ENCODE peak calls at places on chromosomes 7 and 10, in ten cellular contexts. One of them, this sample, is unnamed.

GRCh38 chr10:132374612-132375011 is 22.4 kb upstream of the PWWP2B start:
- DNase-seq in activated T-helper 1 cell treated with anti-CD3 and anti-CD28 coated beads, Interleukin-12 subunit alpha, Interleukin-12 subunit beta, Interleukin-2, Interleukin-4 antibody, amounts not matched to agents 30 ng/mL and 10 ng/mL and 1 ng/mL, durations not matched to agents 14 hours and 24 hours and 36 hours: no peak
- DNase-seq in DND-41: no peak
- DNase-seq in foreskin fibroblast: no peak
- DNase-seq in psoas muscle: peak; percentile 2
- DNase-seq in stimulated activated CD8-positive, alpha-beta memory T cell treated with anti-CD3 and anti-CD28 coated beads, Interleukin-12 subunit alpha, Interleukin-12 subunit beta, amount 100 ng/mL, for 4 hours: no peak
- DNase-seq in posterior vena cava: no peak
- DNase-seq in AG10803: no peak
- DNase-seq in neural crest cell: no peak
- DNase-seq in cardiac muscle cell: no peak
- DNase-seq in this sample: peak; percentile 8

GRCh38 chr7:82593780-82594179 is 150.2 kb upstream of the CACNA2D1 start:
- DNase-seq in cardiac muscle cell: no peak
- DNase-seq in psoas muscle: no peak
- DNase-seq in activated T-helper 1 cell treated with anti-CD3 and anti-CD28 coated beads, Interleukin-12 subunit alpha, Interleukin-12 subunit beta, Interleukin-2, Interleukin-4 antibody, amounts not matched to agents 30 ng/mL and 10 ng/mL and 1 ng/mL, durations not matched to agents 14 hours and 24 hours and 36 hours: no peak
- DNase-seq in neural crest cell: no peak
- DNase-seq in posterior vena cava: no peak
- DNase-seq in AG10803: no peak
- DNase-seq in stimulated activated CD8-positive, alpha-beta memory T cell treated with anti-CD3 and anti-CD28 coated beads, Interleukin-12 subunit alpha, Interleukin-12 subunit beta, amount 100 ng/mL, for 4 hours: no peak
- DNase-seq in DND-41: no peak
- DNase-seq in foreskin fibroblast: no peak
- DNase-seq in this sample: no peak

GRCh38 chr10:34723746-34724145 is 91.3 kb downstream of the PARD3 start:
- DNase-seq in DND-41: peak; percentile 40
- DNase-seq in psoas muscle: no peak
- DNase-seq in stimulated activated CD8-positive, alpha-beta memory T cell treated with anti-CD3 and anti-CD28 coated beads, Interleukin-12 subunit alpha, Interleukin-12 subunit beta, amount 100 ng/mL, for 4 hours: no peak
- DNase-seq in cardiac muscle cell: peak; percentile 67
- DNase-seq in neural crest cell: no peak
- DNase-seq in AG10803: peak; percentile 77
- DNase-seq in posterior vena cava: no peak
- DNase-seq in activated T-helper 1 cell treated with anti-CD3 and anti-CD28 coated beads, Interleukin-12 subunit alpha, Interleukin-12 subunit beta, Interleukin-2, Interleukin-4 antibody, amounts not matched to agents 30 ng/mL and 10 ng/mL and 1 ng/mL, durations not matched to agents 14 hours and 24 hours and 36 hours: no peak
- DNase-seq in foreskin fibroblast: peak; percentile 81
- DNase-seq in this sample: peak; percentile 36

GRCh38 chr7:42495251-42495650 is 258.2 kb upstream of the GLI3 start:
- DNase-seq in activated T-helper 1 cell treated with anti-CD3 and anti-CD28 coated beads, Interleukin-12 subunit alpha, Interleukin-12 subunit beta, Interleukin-2, Interleukin-4 antibody, amounts not matched to agents 30 ng/mL and 10 ng/mL and 1 ng/mL, durations not matched to agents 14 hours and 24 hours and 36 hours: no peak
- DNase-seq in stimulated activated CD8-positive, alpha-beta memory T cell treated with anti-CD3 and anti-CD28 coated beads, Interleukin-12 subunit alpha, Interleukin-12 subunit beta, amount 100 ng/mL, for 4 hours: no peak
- DNase-seq in DND-41: no peak
- DNase-seq in AG10803: peak; percentile 37
- DNase-seq in psoas muscle: no peak
- DNase-seq in neural crest cell: no peak
- DNase-seq in foreskin fibroblast: no peak
- DNase-seq in cardiac muscle cell: no peak
- DNase-seq in posterior vena cava: no peak
- DNase-seq in this sample: no peak

GRCh38 chr7:80918406-80918805 is 445 bp downstream of the SEMA3C start:
- DNase-seq in foreskin fibroblast: peak; percentile 49
- DNase-seq in posterior vena cava: no peak
- DNase-seq in stimulated activated CD8-positive, alpha-beta memory T cell treated with anti-CD3 and anti-CD28 coated beads, Interleukin-12 subunit alpha, Interleukin-12 subunit beta, amount 100 ng/mL, for 4 hours: no peak
- DNase-seq in activated T-helper 1 cell treated with anti-CD3 and anti-CD28 coated beads, Interleukin-12 subunit alpha, Interleukin-12 subunit beta, Interleukin-2, Interleukin-4 antibody, amounts not matched to agents 30 ng/mL and 10 ng/mL and 1 ng/mL, durations not matched to agents 14 hours and 24 hours and 36 hours: no peak
- DNase-seq in neural crest cell: no peak
- DNase-seq in AG10803: no peak
- DNase-seq in DND-41: no peak
- DNase-seq in psoas muscle: no peak
- DNase-seq in cardiac muscle cell: peak; percentile 47
- DNase-seq in this sample: no peak

GRCh38 chr10:86319626-86320025 is 47.0 kb downstream of the GRID1 start:
- DNase-seq in DND-41: no peak
- DNase-seq in AG10803: no peak
- DNase-seq in psoas muscle: no peak
- DNase-seq in activated T-helper 1 cell treated with anti-CD3 and anti-CD28 coated beads, Interleukin-12 subunit alpha, Interleukin-12 subunit beta, Interleukin-2, Interleukin-4 antibody, amounts not matched to agents 30 ng/mL and 10 ng/mL and 1 ng/mL, durations not matched to agents 14 hours and 24 hours and 36 hours: no peak
- DNase-seq in foreskin fibroblast: no peak
- DNase-seq in stimulated activated CD8-positive, alpha-beta memory T cell treated with anti-CD3 and anti-CD28 coated beads, Interleukin-12 subunit alpha, Interleukin-12 subunit beta, amount 100 ng/mL, for 4 hours: no peak
- DNase-seq in neural crest cell: no peak
- DNase-seq in cardiac muscle cell: no peak
- DNase-seq in posterior vena cava: peak; percentile 31
- DNase-seq in this sample: no peak

GRCh38 chr10:4241724-4242345 is 456.8 kb upstream of the KLF6 start:
- DNase-seq in psoas muscle: no peak
- DNase-seq in AG10803: peak; percentile 100
- DNase-seq in foreskin fibroblast: peak; percentile 92
- DNase-seq in neural crest cell: peak; percentile 18
- DNase-seq in posterior vena cava: no peak
- DNase-seq in stimulated activated CD8-positive, alpha-beta memory T cell treated with anti-CD3 and anti-CD28 coated beads, Interleukin-12 subunit alpha, Interleukin-12 subunit beta, amount 100 ng/mL, for 4 hours: no peak
- DNase-seq in activated T-helper 1 cell treated with anti-CD3 and anti-CD28 coated beads, Interleukin-12 subunit alpha, Interleukin-12 subunit beta, Interleukin-2, Interleukin-4 antibody, amounts not matched to agents 30 ng/mL and 10 ng/mL and 1 ng/mL, durations not matched to agents 14 hours and 24 hours and 36 hours: no peak
- DNase-seq in DND-41: peak; percentile 51
- DNase-seq in cardiac muscle cell: peak; percentile 44
- DNase-seq in this sample: no peak

GRCh38 chr10:125795111-125795510 is 19.5 kb upstream of the MMP21 start:
- DNase-seq in AG10803: no peak
- DNase-seq in activated T-helper 1 cell treated with anti-CD3 and anti-CD28 coated beads, Interleukin-12 subunit alpha, Interleukin-12 subunit beta, Interleukin-2, Interleukin-4 antibody, amounts not matched to agents 30 ng/mL and 10 ng/mL and 1 ng/mL, durations not matched to agents 14 hours and 24 hours and 36 hours: no peak
- DNase-seq in foreskin fibroblast: no peak
- DNase-seq in DND-41: no peak
- DNase-seq in cardiac muscle cell: no peak
- DNase-seq in neural crest cell: no peak
- DNase-seq in psoas muscle: no peak
- DNase-seq in stimulated activated CD8-positive, alpha-beta memory T cell treated with anti-CD3 and anti-CD28 coated beads, Interleukin-12 subunit alpha, Interleukin-12 subunit beta, amount 100 ng/mL, for 4 hours: no peak
- DNase-seq in posterior vena cava: no peak
- DNase-seq in this sample: no peak

GRCh38 chr10:30992671-30993070 is 39.0 kb downstream of the ZNF438 start:
- DNase-seq in stimulated activated CD8-positive, alpha-beta memory T cell treated with anti-CD3 and anti-CD28 coated beads, Interleukin-12 subunit alpha, Interleukin-12 subunit beta, amount 100 ng/mL, for 4 hours: no peak
- DNase-seq in DND-41: no peak
- DNase-seq in AG10803: no peak
- DNase-seq in posterior vena cava: no peak
- DNase-seq in psoas muscle: no peak
- DNase-seq in activated T-helper 1 cell treated with anti-CD3 and anti-CD28 coated beads, Interleukin-12 subunit alpha, Interleukin-12 subunit beta, Interleukin-2, Interleukin-4 antibody, amounts not matched to agents 30 ng/mL and 10 ng/mL and 1 ng/mL, durations not matched to agents 14 hours and 24 hours and 36 hours: no peak
- DNase-seq in cardiac muscle cell: no peak
- DNase-seq in foreskin fibroblast: no peak
- DNase-seq in neural crest cell: no peak
- DNase-seq in this sample: no peak

GRCh38 chr7:30206466-30206865 is 71.7 kb downstream of the MTURN start:
- DNase-seq in DND-41: no peak
- DNase-seq in stimulated activated CD8-positive, alpha-beta memory T cell treated with anti-CD3 and anti-CD28 coated beads, Interleukin-12 subunit alpha, Interleukin-12 subunit beta, amount 100 ng/mL, for 4 hours: no peak
- DNase-seq in AG10803: peak; percentile 42
- DNase-seq in cardiac muscle cell: no peak
- DNase-seq in neural crest cell: no peak
- DNase-seq in psoas muscle: no peak
- DNase-seq in foreskin fibroblast: peak; percentile 35
- DNase-seq in activated T-helper 1 cell treated with anti-CD3 and anti-CD28 coated beads, Interleukin-12 subunit alpha, Interleukin-12 subunit beta, Interleukin-2, Interleukin-4 antibody, amounts not matched to agents 30 ng/mL and 10 ng/mL and 1 ng/mL, durations not matched to agents 14 hours and 24 hours and 36 hours: no peak
- DNase-seq in posterior vena cava: no peak
- DNase-seq in this sample: no peak

GRCh38 chr10:19111501-19112267 is 63.1 kb downstream of the MALRD1 start:
- DNase-seq in posterior vena cava: no peak
- DNase-seq in foreskin fibroblast: no peak
- DNase-seq in activated T-helper 1 cell treated with anti-CD3 and anti-CD28 coated beads, Interleukin-12 subunit alpha, Interleukin-12 subunit beta, Interleukin-2, Interleukin-4 antibody, amounts not matched to agents 30 ng/mL and 10 ng/mL and 1 ng/mL, durations not matched to agents 14 hours and 24 hours and 36 hours: no peak
- DNase-seq in cardiac muscle cell: no peak
- DNase-seq in AG10803: no peak
- DNase-seq in stimulated activated CD8-positive, alpha-beta memory T cell treated with anti-CD3 and anti-CD28 coated beads, Interleukin-12 subunit alpha, Interleukin-12 subunit beta, amount 100 ng/mL, for 4 hours: no peak
- DNase-seq in psoas muscle: no peak
- DNase-seq in neural crest cell: no peak
- DNase-seq in DND-41: no peak
- DNase-seq in this sample: no peak

GRCh38 chr7:116582806-116583444 is 58.1 kb downstream of the CAV1 start:
- DNase-seq in psoas muscle: peak; percentile 28
- DNase-seq in activated T-helper 1 cell treated with anti-CD3 and anti-CD28 coated beads, Interleukin-12 subunit alpha, Interleukin-12 subunit beta, Interleukin-2, Interleukin-4 antibody, amounts not matched to agents 30 ng/mL and 10 ng/mL and 1 ng/mL, durations not matched to agents 14 hours and 24 hours and 36 hours: no peak
- DNase-seq in AG10803: peak; percentile 96
- DNase-seq in DND-41: no peak
- DNase-seq in stimulated activated CD8-positive, alpha-beta memory T cell treated with anti-CD3 and anti-CD28 coated beads, Interleukin-12 subunit alpha, Interleukin-12 subunit beta, amount 100 ng/mL, for 4 hours: no peak
- DNase-seq in neural crest cell: no peak
- DNase-seq in posterior vena cava: peak; percentile 78
- DNase-seq in foreskin fibroblast: peak; percentile 91
- DNase-seq in cardiac muscle cell: no peak
- DNase-seq in this sample: no peak

This sample was measured in left colon.